ENCODE peak calls at places on chromosomes 5 and 9, in seven cellular contexts. D is neuronal stem cell, Q is H1, G is IMR-90, H is mesenchymal stem cell, R is H9, Z is trophoblast cell. U is an unnamed sample.

GRCh38 chr9:128946945-128947422 is 419 bp downstream of the DOLK start:
- DNase-seq in G (peak), D (no peak), Q (no peak), H (no peak), Z (no peak), R (no peak), U (peak)

GRCh38 chr9:127121628-127122175 is 733 bp downstream of the ANGPTL2 start:
- DNase-seq in H (peak), Q (peak), D (peak), Z (no peak), G (peak), R (peak), U (peak)

GRCh38 chr9:137519553-137519952 is 30.6 kb downstream of the PNPLA7 start:
- DNase-seq in R (no peak), Q (no peak), Z (no peak), D (no peak), G (no peak), H (no peak), U (no peak)

GRCh38 chr5:60903356-60903755 is 41.5 kb downstream of the ERCC8 start:
- DNase-seq in R (no peak), H (no peak), Q (no peak), Z (no peak), G (no peak), D (no peak), U (no peak)

GRCh38 chr5:150585781-150586461 is 54.5 kb upstream of the SYNPO start:
- DNase-seq in R (no peak), Q (no peak), Z (no peak), D (no peak), H (no peak), G (no peak), U (no peak)

GRCh38 chr9:99162759-99163364 is 57.9 kb downstream of the TGFBR1 start:
- DNase-seq in Z (peak), D (no peak), Q (no peak), G (peak), R (no peak), H (peak), U (peak)

GRCh38 chr5:26482076-26482816 is 556.1 kb downstream of the CDH9 start:
- DNase-seq in Z (no peak), R (no peak), Q (no peak), H (peak), G (no peak), D (no peak), U (no peak)

GRCh38 chr9:129567842-129568559 is 52.9 kb downstream of the C9orf50 start:
- DNase-seq in H (peak), G (peak), R (peak), Q (peak), Z (no peak), D (no peak), U (peak)

GRCh38 chr5:35876922-35877321 is 20.2 kb downstream of the IL7R start:
- DNase-seq in G (no peak), D (no peak), H (peak), Q (no peak), Z (no peak), R (no peak), U (no peak)

GRCh38 chr9:69195681-69196080 is 21.6 kb downstream of the TJP2 start:
- DNase-seq in Q (no peak), H (no peak), R (no peak), D (no peak), G (no peak), Z (no peak), U (no peak)

GRCh38 chr9:91992636-91993035 is 42.6 kb upstream of the ROR2 start:
- DNase-seq in Q (peak), D (no peak), H (no peak), R (no peak), G (peak), Z (no peak), U (peak)

GRCh38 chr5:4306029-4306428 is 710.4 kb downstream of the IRX1 start:
- DNase-seq in Z (no peak), G (no peak), D (no peak), R (no peak), Q (no peak), H (no peak), U (no peak)

GRCh38 chr9:133202145-133202513 is 6.9 kb downstream of the OBP2B start:
- DNase-seq in R (no peak), Q (no peak), G (no peak), Z (no peak), D (no peak), H (no peak), U (no peak)

GRCh38 chr5:35876454-35876853 is 19.8 kb downstream of the IL7R start:
- DNase-seq in H (no peak), G (peak), Z (no peak), R (no peak), D (no peak), Q (no peak), U (no peak)

GRCh38 chr5:117095803-117096332 is 521.2 kb upstream of the SEMA6A start:
- DNase-seq in G (no peak), R (no peak), Z (no peak), D (no peak), H (no peak), Q (no peak), U (peak)

GRCh38 chr5:123755587-123756324 is 243.8 kb downstream of the CSNK1G3 start:
- DNase-seq in H (peak), Q (no peak), G (peak), R (no peak), Z (peak), D (no peak), U (peak)

GRCh38 chr5:170427672-170428236 is 38.6 kb upstream of the KCNMB1 start:
- DNase-seq in Z (no peak), G (no peak), Q (no peak), D (no peak), H (peak), R (no peak), U (no peak)

GRCh38 chr9:137516144-137516917 is 33.9 kb downstream of the PNPLA7 start:
- DNase-seq in Z (no peak), R (peak), Q (no peak), D (no peak), G (no peak), H (no peak), U (no peak)

GRCh38 chr5:139648205-139649081 is at the start of gene CXXC5:
- DNase-seq in D (peak), Q (peak), Z (peak), R (peak), H (peak), G (peak), U (peak)
- H4K8ac ChIP-seq in D (no peak), Q (peak), Z (peak), R (no peak), H (peak), G (peak), U (no peak)

GRCh38 chr9:115378246-115378645 is 260.3 kb upstream of the TNC start:
- DNase-seq in D (no peak), Z (peak), G (no peak), Q (no peak), R (no peak), H (no peak), U (no peak)
- H4K8ac ChIP-seq in D (no peak), Z (no peak), G (no peak), Q (no peak), R (no peak), H (no peak), U (no peak)

DNA sequence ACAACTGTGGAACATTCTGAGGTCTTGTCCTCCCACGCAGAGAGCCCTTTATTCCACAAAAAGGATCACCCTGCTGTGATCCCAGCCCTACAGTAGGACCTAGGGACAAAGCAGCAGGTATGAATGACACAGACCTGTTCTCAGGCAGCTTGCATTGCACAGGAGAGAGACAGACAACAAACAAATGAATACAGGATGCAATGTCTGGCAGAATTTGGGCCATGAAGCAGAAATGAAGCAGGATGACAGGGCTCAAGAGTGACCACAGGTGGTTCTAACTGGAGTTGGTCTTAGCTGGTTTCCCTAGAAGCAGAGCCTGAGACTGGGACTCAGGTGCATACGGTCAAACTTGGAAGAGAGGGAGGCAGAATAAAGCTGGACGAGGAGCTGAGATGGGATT is 388.8 kb downstream of the CDK5RAP2 start:
- DNase-seq in Q (no peak), H (no peak), Z (no peak), R (no peak), G (no peak), D (no peak), U (no peak)
- H4K8ac ChIP-seq in Q (no peak), H (no peak), Z (no peak), R (no peak), G (no peak), D (no peak), U (no peak)

GRCh38 chr9:134949681-134950403 is 32.1 kb upstream of the FCN1 start:
- DNase-seq in H (no peak), G (no peak), Q (no peak), R (no peak), D (no peak), Z (no peak), U (no peak)
- H4K8ac ChIP-seq in H (no peak), G (no peak), Q (no peak), R (no peak), D (no peak), Z (no peak), U (no peak)

DNA sequence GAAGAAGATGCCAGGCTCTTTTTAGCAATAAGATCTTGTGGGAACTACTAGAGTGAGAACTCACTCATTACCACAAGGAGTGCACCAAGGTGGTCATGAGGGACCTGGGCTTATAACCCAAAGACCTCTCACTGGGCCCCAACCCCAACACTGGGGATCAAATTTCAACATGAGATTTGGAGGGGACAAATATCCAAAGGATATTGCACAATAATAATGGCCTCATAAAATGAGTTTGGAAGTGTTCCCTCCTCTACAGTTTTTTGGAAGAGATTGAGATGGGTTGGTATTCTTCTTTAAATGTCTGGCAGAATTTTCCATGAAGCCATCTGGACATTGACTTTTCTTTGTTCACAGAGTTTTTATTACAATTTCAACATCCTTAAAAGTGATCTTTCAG is 38.0 kb upstream of the FAM120A start:
- DNase-seq in Q (no peak), G (no peak), H (no peak), Z (no peak), R (no peak), D (no peak), U (no peak)
- H4K8ac ChIP-seq in Q (no peak), G (no peak), H (no peak), Z (no peak), R (no peak), D (no peak), U (no peak)

GRCh38 chr5:156471893-156472292 is 144.9 kb downstream of the SGCD start:
- DNase-seq in R (no peak), Q (no peak), D (no peak), Z (no peak), H (no peak), G (no peak), U (no peak)
- H4K8ac ChIP-seq in R (no peak), Q (no peak), D (no peak), Z (no peak), H (no peak), G (no peak), U (no peak)

GRCh38 chr5:144972317-144972716 is 801.6 kb downstream of the KCTD16 start:
- DNase-seq in H (peak), Q (no peak), Z (no peak), D (no peak), R (no peak), G (no peak), U (no peak)

GRCh38 chr5:144971067-144971850 is 800.6 kb downstream of the KCTD16 start:
- DNase-seq in Z (no peak), R (no peak), D (peak), G (no peak), Q (no peak), H (no peak), U (no peak)
- H4K8ac ChIP-seq in Z (no peak), R (no peak), D (no peak), G (no peak), Q (no peak), H (no peak), U (no peak)

GRCh38 chr5:38695021-38695961 is 138.8 kb upstream of the LIFR start:
- DNase-seq in Q (no peak), G (no peak), R (no peak), H (peak), Z (no peak), D (peak), U (peak)
- H4K8ac ChIP-seq in Q (no peak), G (no peak), R (no peak), H (peak), Z (no peak), D (no peak), U (no peak)

GRCh38 chr5:83522431-83522830 is 50.9 kb downstream of the VCAN start:
- DNase-seq in D (no peak), Q (no peak), R (no peak), G (no peak), H (no peak), Z (no peak), U (no peak)
- H4K8ac ChIP-seq in D (no peak), Q (no peak), R (no peak), G (no peak), H (no peak), Z (no peak), U (no peak)

GRCh38 chr9:17131494-17131893 is 3.3 kb upstream of the CNTLN start:
- DNase-seq in H (no peak), D (no peak), Q (no peak), R (no peak), Z (no peak), G (no peak), U (no peak)
- H4K8ac ChIP-seq in H (no peak), D (no peak), Q (no peak), R (no peak), Z (no peak), G (no peak), U (no peak)